ENCODE peak calls at places on chromosomes 16 and 17, in seven cellular contexts. V is IMR-90, N is breast epithelium, B is spleen, Z is uterus, W is esophagus muscularis mucosa, R is transverse colon. A is an unnamed sample.

GRCh38 chr17:46842835-46843234 is 8.5 kb upstream of the WNT9B start:
- DNase-seq in V (no peak), N (no peak), B (no peak), Z (no peak), W (no peak), R (no peak), A (no peak)

GRCh38 chr16:53103811-53104210 is 49.0 kb downstream of the CHD9 start:
- DNase-seq in V (no peak), N (no peak), B (no peak), Z (no peak), W (no peak), R (no peak), A (no peak)

GRCh38 chr17:8384801-8385335 is 1.9 kb upstream of the RPL26 start:
- DNase-seq in V (peak; percentile 93), N (no peak), B (no peak), Z (no peak), W (no peak), R (no peak), A (peak; percentile 80)

GRCh38 chr17:50904522-50905459 is 38.6 kb upstream of the TOB1 start:
- DNase-seq in V (no peak), N (peak; percentile 90), B (no peak), Z (peak; percentile 79), W (no peak), R (peak; percentile 48), A (no peak)

GRCh38 chr17:72953621-72954020 is 138.9 kb downstream of the SLC39A11 start:
- DNase-seq in V (no peak), N (no peak), B (no peak), Z (no peak), W (no peak), R (no peak), A (peak; percentile 37)

GRCh38 chr17:39139137-39139516 is 12.3 kb downstream of the PLXDC1 start:
- DNase-seq in V (peak; percentile 92), N (no peak), B (no peak), Z (no peak), W (no peak), R (no peak), A (peak; percentile 92)

GRCh38 chr17:16480995-16481394 is 11.0 kb downstream of the LRRC75A start:
- DNase-seq in V (no peak), N (no peak), B (no peak), Z (no peak), W (no peak), R (no peak), A (no peak)

GRCh38 chr17:16212793-16213192 is 2.5 kb downstream of the NCOR1 start:
- DNase-seq in V (no peak), N (no peak), B (no peak), Z (no peak), W (no peak), R (no peak), A (no peak)

GRCh38 chr17:77881545-77881944 is 77.0 kb upstream of the TNRC6C start:
- DNase-seq in V (peak; percentile 28), N (peak; percentile 55), B (peak; percentile 98), Z (peak; percentile 69), W (peak; percentile 96), R (peak; percentile 79), A (peak; percentile 48)

GRCh38 chr16:35570946-35571345 is 2111.5 kb downstream of the TP53TG3F start:
- DNase-seq in V (no peak), N (no peak), B (no peak), Z (no peak), W (peak; percentile 86), R (no peak), A (no peak)

GRCh38 chr17:50026046-50026675 is 29.7 kb upstream of the ITGA3 start:
- DNase-seq in V (no peak), N (no peak), B (no peak), Z (no peak), W (no peak), R (no peak), A (no peak)

GRCh38 chr16:50808929-50809538 is 67.1 kb downstream of the CYLD start:
- DNase-seq in V (no peak), N (no peak), B (no peak), Z (no peak), W (peak; percentile 87), R (no peak), A (no peak)

GRCh38 chr17:80118601-80119270 is 17.4 kb downstream of the GAA start:
- DNase-seq in V (no peak), N (no peak), B (no peak), Z (no peak), W (no peak), R (no peak), A (no peak)

GRCh38 chr17:77497578-77497934 is 356.8 kb downstream of the SEC14L1 start:
- DNase-seq in V (no peak), N (no peak), B (peak; percentile 45), Z (peak; percentile 10), W (no peak), R (peak; percentile 4), A (no peak)

GRCh38 chr16:84589975-84590719 is 27.7 kb downstream of the COTL1 start:
- DNase-seq in V (no peak), N (no peak), B (no peak), Z (no peak), W (no peak), R (no peak), A (no peak)
- TF ChIP-seq POLR2A in V (no peak), N (no peak), B (no peak), Z (no peak), W (no peak), R (no peak), A (no peak)

GRCh38 chr16:58027341-58028167 is 2.0 kb downstream of the MMP15 start:
- DNase-seq in V (no peak), N (no peak), B (peak; percentile 73), Z (no peak), W (no peak), R (peak; percentile 79), A (no peak)
- TF ChIP-seq POLR2A in V (no peak), N (no peak), B (no peak), Z (no peak), W (no peak), R (peak; percentile 74), A (no peak)

GRCh38 chr17:67336859-67337258 is 29.5 kb downstream of the PSMD12 start:
- DNase-seq in V (no peak), N (no peak), B (no peak), Z (no peak), W (no peak), R (no peak), A (no peak)
- TF ChIP-seq POLR2A in V (no peak), N (no peak), B (no peak), Z (no peak), W (no peak), R (no peak), A (no peak)

GRCh38 chr16:67246945-67247697 is at the start of gene FHOD1:
- DNase-seq in V (peak; percentile 92), N (peak; percentile 97), B (peak; percentile 99), Z (peak; percentile 99), W (peak; percentile 99), R (peak; percentile 100), A (peak; percentile 91)

GRCh38 chr16:67245674-67246080 is 1.6 kb downstream of the FHOD1 start:
- DNase-seq in V (no peak), N (peak; percentile 61), B (no peak), Z (no peak), W (no peak), R (no peak), A (no peak)

GRCh38 chr16:67247698-67248400 is 568 bp upstream of the FHOD1 start:
- DNase-seq in V (no peak), N (no peak), B (no peak), Z (no peak), W (no peak), R (no peak), A (no peak)

GRCh38 chr16:67245189-67245585 is 2.1 kb downstream of the FHOD1 start:
- DNase-seq in V (no peak), N (no peak), B (peak; percentile 74), Z (no peak), W (no peak), R (no peak), A (no peak)

DNA sequence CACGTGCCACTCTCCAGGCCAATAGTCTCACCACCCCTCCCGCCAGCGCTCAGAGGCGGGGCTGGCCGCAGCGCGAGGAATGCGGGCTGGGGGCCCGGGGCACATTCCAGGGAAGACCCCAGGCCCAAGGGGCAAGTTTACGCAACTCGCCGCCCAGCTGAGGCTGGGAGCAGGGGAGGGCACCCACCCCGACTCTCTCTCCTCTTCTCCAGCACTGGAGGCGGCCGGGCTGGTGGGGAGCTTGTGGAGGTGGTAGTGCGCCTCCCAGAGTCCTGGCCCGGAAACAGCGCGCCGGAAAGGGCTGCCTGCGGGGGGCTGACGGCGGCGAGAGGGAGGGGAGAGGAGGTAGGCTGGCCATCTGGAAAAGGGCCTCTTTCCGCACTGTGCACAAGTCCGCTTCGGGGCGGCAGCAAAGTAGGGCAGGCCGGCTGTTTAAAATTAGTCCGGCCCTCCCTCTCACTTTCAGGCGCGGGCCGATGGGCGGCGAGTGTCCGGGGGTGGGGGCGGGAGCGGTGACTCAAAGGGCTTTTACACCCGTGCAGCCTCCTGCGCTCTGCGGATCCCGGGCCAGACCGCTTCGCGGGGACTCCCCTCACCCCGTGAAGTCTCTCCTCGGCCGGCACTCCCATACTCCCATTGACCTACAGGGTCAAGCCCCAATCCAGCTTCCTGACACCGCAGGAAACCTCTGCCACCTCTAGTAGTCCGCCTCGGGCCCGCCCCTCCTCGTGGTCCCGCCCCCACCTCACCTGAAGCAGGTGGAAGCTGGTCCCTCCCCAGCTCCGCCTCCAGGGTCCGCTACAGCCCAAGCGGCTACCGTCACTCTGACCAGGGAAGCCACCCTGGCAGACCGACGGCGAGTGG is 968 bp downstream of the FHOD1 start:
- DNase-seq in V (peak; percentile 85), N (peak; percentile 90), B (peak; percentile 93), Z (peak; percentile 77), W (no peak), R (peak; percentile 94), A (no peak)
- TF ChIP-seq POLR2A in V (peak; percentile 39), N (peak; percentile 58), B (no peak), Z (no peak), W (peak; percentile 21), R (no peak), A (peak; percentile 2)

GRCh38 chr17:64531955-64532371 is 25.2 kb downstream of the CEP95 start:
- DNase-seq in V (peak; percentile 59), N (no peak), B (no peak), Z (no peak), W (no peak), R (no peak), A (no peak)
- TF ChIP-seq POLR2A in V (no peak), N (no peak), B (no peak), Z (no peak), W (no peak), R (no peak), A (no peak)

GRCh38 chr16:75248536-75249380 is 2.7 kb downstream of the BCAR1 start:
- DNase-seq in V (no peak), N (no peak), B (no peak), Z (no peak), W (no peak), R (no peak), A (no peak)
- TF ChIP-seq POLR2A in V (peak; percentile 27), N (no peak), B (no peak), Z (no peak), W (no peak), R (no peak), A (no peak)

DNA sequence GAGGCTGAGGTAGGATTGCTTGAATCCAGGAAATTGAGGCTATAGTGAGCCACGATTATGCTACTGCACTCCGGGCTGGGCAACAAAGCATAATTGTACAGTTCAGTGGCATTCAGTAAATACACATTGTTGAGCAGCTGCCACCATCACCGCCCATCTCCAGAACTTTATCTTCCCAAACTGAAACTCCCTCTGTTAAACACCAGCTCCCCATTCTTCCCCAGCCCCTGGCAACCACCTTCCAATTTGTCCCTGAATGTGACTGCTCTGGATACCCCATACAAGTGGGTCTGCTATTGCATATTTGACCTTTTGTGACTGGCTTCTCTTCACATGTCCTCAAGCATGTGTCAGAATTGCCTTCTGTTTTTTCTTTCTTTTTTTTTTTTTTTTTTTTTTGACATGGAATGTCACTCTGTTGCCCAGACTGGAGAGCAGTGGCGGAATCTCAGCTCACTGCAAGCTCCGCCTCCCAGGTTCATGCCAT is 2.9 kb downstream of the RPL38 start:
- DNase-seq in V (no peak), N (no peak), B (no peak), Z (no peak), W (no peak), R (no peak), A (no peak)
- TF ChIP-seq POLR2A in V (no peak), N (no peak), B (no peak), Z (no peak), W (no peak), R (no peak), A (no peak)